ENCODE peak calls at places on chromosome 9, in seven cellular contexts. T is A673, P is endothelial cell, W is neural progenitor cell, G is cardiac fibroblast, L is mammary epithelial cell, V is HCT116. S is an unnamed sample.
A peak's percentile ranks its signal among the peaks of the same experiment; 100 is the strongest.

GRCh38 chr9:126296687-126297086 is 29.9 kb upstream of the MVB12B start:
- DNase-seq in V (no peak), L (no peak), P (no peak), G (no peak), T (no peak), W (no peak), S (peak; percentile 40)

GRCh38 chr9:79619930-79620329 is 48.2 kb downstream of the TLE4 start:
- DNase-seq in V (no peak), L (no peak), T (no peak), W (no peak), G (no peak), P (no peak), S (no peak)

GRCh38 chr9:70049236-70049635 is 5.6 kb downstream of the MAMDC2 start:
- DNase-seq in T (peak; percentile 24), V (no peak), G (peak; percentile 76), L (peak; percentile 76), W (no peak), P (no peak), S (peak; percentile 86)

GRCh38 chr9:104854613-104855012 is 73.3 kb downstream of the ABCA1 start:
- DNase-seq in G (no peak), P (no peak), V (no peak), W (no peak), L (peak; percentile 89), T (no peak), S (no peak)

GRCh38 chr9:83132768-83133167 is 69.8 kb upstream of the RASEF start:
- DNase-seq in P (no peak), L (no peak), G (no peak), W (no peak), V (no peak), T (no peak), S (no peak)

GRCh38 chr9:93346240-93347112 is 105.0 kb upstream of the FAM120A start:
- DNase-seq in G (peak; percentile 19), P (peak; percentile 38), T (no peak), L (no peak), V (no peak), W (peak; percentile 80), S (peak; percentile 83)

GRCh38 chr9:34176089-34176488 is 2.8 kb upstream of the UBAP1 start:
- DNase-seq in L (peak; percentile 93), P (no peak), W (no peak), T (no peak), G (no peak), V (no peak), S (no peak)

GRCh38 chr9:96777539-96777864 is 385 bp downstream of the ZNF510 start:
- DNase-seq in W (no peak), P (no peak), G (no peak), L (no peak), T (no peak), V (no peak), S (no peak)

GRCh38 chr9:71746753-71747115 is 21.6 kb downstream of the CEMIP2 start:
- DNase-seq in W (no peak), V (no peak), L (no peak), T (no peak), P (no peak), G (no peak), S (no peak)

GRCh38 chr9:73053543-73053942 is 98.1 kb upstream of the ANXA1 start:
- DNase-seq in G (no peak), W (no peak), P (no peak), T (no peak), V (no peak), L (no peak), S (no peak)

GRCh38 chr9:136700309-136700708 is 12.1 kb upstream of the DIPK1B start:
- DNase-seq in G (peak; percentile 49), P (no peak), W (no peak), T (no peak), L (no peak), V (no peak), S (no peak)

GRCh38 chr9:91374939-91375338 is 13.2 kb upstream of the AUH start:
- DNase-seq in G (peak; percentile 86), T (peak; percentile 41), L (peak; percentile 20), P (no peak), W (no peak), V (no peak), S (no peak)

GRCh38 chr9:89495824-89496555 is 1.9 kb downstream of the SEMA4D start:
- DNase-seq in W (no peak), P (no peak), L (no peak), G (no peak), T (no peak), V (no peak), S (no peak)

GRCh38 chr9:137269231-137269772 is 8.2 kb upstream of the TOR4A start:
- DNase-seq in W (no peak), T (no peak), L (no peak), P (no peak), V (no peak), G (no peak), S (no peak)

GRCh38 chr9:25603106-25603505 is 75.1 kb downstream of the TUSC1 start:
- DNase-seq in L (no peak), W (no peak), P (no peak), T (no peak), G (no peak), V (no peak), S (no peak)

GRCh38 chr9:93657331-93658111 is 81.1 kb downstream of the PHF2 start:
- DNase-seq in G (no peak), V (no peak), P (no peak), L (no peak), T (no peak), W (no peak), S (no peak)

GRCh38 chr9:129626079-129626943 is at the start of gene NTMT1:
- DNase-seq in V (peak; percentile 63), T (peak; percentile 88), P (peak; percentile 88), G (peak; percentile 86), L (peak; percentile 75), W (peak; percentile 92), S (peak; percentile 95)

GRCh38 chr9:78664370-78664769 is 367.4 kb downstream of the PSAT1 start:
- DNase-seq in W (no peak), P (no peak), T (no peak), L (no peak), G (no peak), V (no peak), S (no peak)

GRCh38 chr9:123418506-123418905 is 62.5 kb downstream of the CRB2 start:
- DNase-seq in P (no peak), W (no peak), G (no peak), L (no peak), V (no peak), T (no peak), S (no peak)

GRCh38 chr9:123419091-123419490 is 63.1 kb downstream of the CRB2 start:
- DNase-seq in L (no peak), T (no peak), W (no peak), V (no peak), G (no peak), P (no peak), S (no peak)

GRCh38 chr9:123418052-123418430 is 62.0 kb downstream of the CRB2 start:
- DNase-seq in L (no peak), T (no peak), G (no peak), V (no peak), W (no peak), P (no peak), S (no peak)

GRCh38 chr9:123416171-123416570 is 60.2 kb downstream of the CRB2 start:
- DNase-seq in P (no peak), W (no peak), G (no peak), T (no peak), L (no peak), V (no peak), S (no peak)

DNA sequence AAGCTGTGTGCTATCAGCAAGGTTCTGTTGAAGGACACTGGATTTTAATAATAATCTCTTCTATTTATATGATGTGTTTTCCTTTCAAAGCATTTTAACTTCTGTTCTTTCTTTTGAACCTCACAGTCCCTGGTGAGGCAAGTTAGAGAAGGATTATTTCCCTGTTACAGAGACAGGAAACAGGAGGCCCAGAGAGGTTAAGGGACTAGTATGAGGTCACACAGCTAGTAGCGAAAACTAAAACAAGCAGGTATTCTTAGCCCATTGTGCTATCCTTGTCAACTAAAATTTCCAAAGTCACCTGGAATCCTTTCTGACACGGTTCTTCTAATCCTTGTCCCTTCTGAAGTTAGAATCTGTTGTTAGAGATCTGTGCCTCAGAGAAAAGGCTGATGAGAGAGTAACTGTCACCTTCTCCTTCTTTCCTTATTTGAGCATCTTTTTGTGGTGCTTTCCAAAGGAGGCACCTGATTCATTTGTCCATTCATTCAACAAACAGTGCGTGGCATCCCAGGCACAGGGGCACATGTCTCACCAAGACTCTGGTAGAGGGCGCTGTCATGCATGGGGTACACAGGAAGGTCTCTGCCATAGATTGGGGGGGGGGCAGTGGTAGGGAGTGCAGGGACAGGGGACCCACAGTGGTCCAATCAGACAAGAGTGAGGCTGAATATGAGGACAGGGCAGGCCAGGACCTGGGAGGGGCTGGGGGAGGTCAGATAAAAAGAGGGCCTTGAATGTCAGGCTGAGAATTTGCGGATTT is 61.5 kb downstream of the CRB2 start:
- DNase-seq in T (no peak), G (no peak), L (no peak), W (no peak), P (no peak), V (no peak), S (no peak)
- TF ChIP-seq CTCF in T (peak; percentile 21), G (no peak), L (no peak), W (no peak), P (no peak), V (no peak), S (no peak)

GRCh38 chr9:98707158-98708102 is 1.3 kb downstream of the GABBR2 start:
- DNase-seq in P (peak; percentile 72), G (peak; percentile 88), T (peak; percentile 57), L (peak; percentile 54), V (peak; percentile 3), W (peak; percentile 94), S (no peak)
- TF ChIP-seq CTCF in P (peak; percentile 49), G (peak; percentile 82), T (peak; percentile 63), L (peak; percentile 36), V (peak; percentile 54), W (peak; percentile 74), S (peak; percentile 54)

DNA sequence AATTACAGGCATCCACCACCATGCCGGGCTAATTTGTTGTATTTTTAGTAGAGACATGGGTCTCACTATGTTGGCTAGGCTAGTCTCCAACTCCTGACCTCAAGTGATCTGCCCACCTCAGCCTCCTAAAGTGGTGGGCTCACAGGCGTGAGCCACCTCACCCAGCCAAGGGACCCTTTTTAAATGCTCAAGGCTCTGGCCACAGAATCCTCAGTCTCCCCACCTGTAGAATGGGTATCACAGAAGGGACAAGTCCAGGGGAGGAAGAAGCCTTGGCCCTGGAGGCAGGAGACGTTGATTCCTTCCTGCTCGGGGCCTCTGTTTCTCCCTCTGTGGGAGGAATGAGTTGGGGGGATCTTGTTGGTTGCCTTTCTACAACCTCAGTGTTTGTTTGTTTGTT is 45.7 kb downstream of the GTF3C4 start:
- DNase-seq in T (no peak), W (no peak), V (no peak), G (no peak), P (no peak), L (no peak), S (no peak)
- TF ChIP-seq CTCF in T (no peak), W (no peak), V (no peak), G (no peak), P (no peak), L (no peak), S (no peak)

GRCh38 chr9:87286506-87286905 is 211.2 kb upstream of the DAPK1 start:
- DNase-seq in T (no peak), W (no peak), V (no peak), L (no peak), P (no peak), G (no peak), S (no peak)

GRCh38 chr9:87292449-87293191 is 205.0 kb upstream of the DAPK1 start:
- DNase-seq in W (no peak), L (no peak), V (no peak), G (no peak), T (no peak), P (no peak), S (no peak)

GRCh38 chr9:87285183-87285582 is 212.5 kb upstream of the DAPK1 start:
- DNase-seq in T (peak; percentile 27), P (no peak), V (no peak), G (peak; percentile 81), L (no peak), W (no peak), S (no peak)

GRCh38 chr9:87290241-87290700 is 207.4 kb upstream of the DAPK1 start:
- DNase-seq in P (no peak), W (peak; percentile 13), G (peak; percentile 80), T (peak; percentile 35), V (no peak), L (peak; percentile 24), S (no peak)
- TF ChIP-seq CTCF in P (peak; percentile 34), W (peak; percentile 35), G (peak; percentile 62), T (peak; percentile 47), V (peak; percentile 34), L (peak; percentile 42), S (peak; percentile 49)